ENCODE peak calls at places on chromosomes 4 and X, in eight cellular contexts. V is HFFc6; X is A172; J is stimulated activated CD4-positive, alpha-beta T cell treated with anti-CD3 and anti-CD28 coated beads, Interleukin-2, amount 100 ng/mL, for 24 hours; U is colonic mucosa; P is HCT116; A is DMS153; G is T-helper 9 cell. H is an unnamed sample.

GRCh38 chr4:17385403-17385802 is 126.5 kb downstream of the QDPR start:
- DNase-seq in J (no peak), U (no peak), P (no peak), A (peak), G (no peak), V (peak), X (no peak), H (no peak)

GRCh38 chr4:118112117-118112516 is 77.8 kb downstream of the NDST3 start:
- DNase-seq in U (no peak), X (no peak), J (no peak), A (no peak), P (no peak), G (no peak), V (no peak), H (no peak)

GRCh38 chr4:3433138-3433869 is 8.5 kb upstream of the HGFAC start:
- DNase-seq in J (no peak), X (no peak), U (no peak), G (no peak), P (no peak), V (no peak), A (no peak), H (no peak)

GRCh38 chr4:88382621-88383020 is 4.0 kb downstream of the HERC6 start:
- DNase-seq in P (no peak), V (no peak), X (peak), U (no peak), G (peak), J (peak), A (no peak), H (no peak)

GRCh38 chrX:103258275-103258674 is 3.3 kb upstream of the TCEAL8 start:
- DNase-seq in U (no peak), X (no peak), J (no peak), P (no peak), A (no peak), G (no peak), V (no peak), H (no peak)

GRCh38 chr4:151192556-151193235 is 84.3 kb upstream of the PRSS48 start:
- DNase-seq in U (no peak), P (no peak), V (peak), X (no peak), J (no peak), A (no peak), G (no peak), H (no peak)

GRCh38 chr4:150072906-150073714 is 5.1 kb upstream of the DCLK2 start:
- DNase-seq in P (no peak), U (no peak), X (peak), V (peak), G (no peak), A (no peak), J (no peak), H (no peak)

GRCh38 chr4:138562544-138562961 is 320.4 kb upstream of the SLC7A11 start:
- DNase-seq in J (no peak), U (no peak), G (no peak), P (no peak), X (peak), V (no peak), A (peak), H (no peak)

GRCh38 chrX:45324941-45325340 is 124.3 kb upstream of the DIPK2B start:
- DNase-seq in J (no peak), P (no peak), G (no peak), X (no peak), U (no peak), V (no peak), A (no peak), H (no peak)

GRCh38 chr4:38948551-38948950 is 80.9 kb downstream of the FAM114A1 start:
- DNase-seq in V (peak), G (no peak), P (no peak), A (no peak), J (no peak), X (peak), U (no peak), H (peak)

GRCh38 chr4:82692101-82692780 is 106.4 kb downstream of the SCD5 start:
- DNase-seq in V (no peak), X (no peak), A (no peak), J (no peak), P (no peak), U (no peak), G (no peak), H (no peak)

GRCh38 chrX:86137071-86137470 is 11.2 kb upstream of the DACH2 start:
- DNase-seq in A (no peak), V (peak), X (no peak), J (no peak), U (no peak), P (no peak), G (no peak), H (no peak)

GRCh38 chrX:41189156-41189555 is 103.9 kb downstream of the USP9X start:
- DNase-seq in V (no peak), J (no peak), U (no peak), A (no peak), G (no peak), X (no peak), P (no peak), H (no peak)

GRCh38 chr4:163866728-163867313 is 372.3 kb downstream of the TMA16 start:
- DNase-seq in A (no peak), U (no peak), V (no peak), X (peak), P (no peak), G (no peak), J (no peak), H (peak)

GRCh38 chr4:97892596-97893266 is 250.5 kb downstream of the STPG2 start:
- DNase-seq in G (no peak), P (no peak), A (no peak), J (no peak), V (no peak), X (no peak), U (no peak), H (no peak)

GRCh38 chrX:46811101-46811500 is 25.7 kb upstream of the RP2 start:
- DNase-seq in U (no peak), J (no peak), P (no peak), A (no peak), X (no peak), G (no peak), V (no peak), H (no peak)

GRCh38 chrX:51892921-51893745 is at the start of gene MAGED1:
- DNase-seq in J (peak), A (peak), P (no peak), X (peak), V (peak), G (peak), U (peak), H (peak)

GRCh38 chr4:16692021-16692420 is 206.4 kb downstream of the LDB2 start:
- DNase-seq in X (no peak), P (no peak), A (no peak), U (no peak), G (no peak), J (no peak), V (peak), H (no peak)

GRCh38 chrX:40173662-40174593 is 76.2 kb upstream of the BCOR start:
- DNase-seq in U (peak), P (peak), A (peak), J (peak), V (peak), X (no peak), G (no peak), H (no peak)

GRCh38 chrX:71440401-71440800 is 74.2 kb downstream of the TAF1 start:
- DNase-seq in U (no peak), A (no peak), X (no peak), G (no peak), V (no peak), J (no peak), P (no peak), H (no peak)

GRCh38 chr4:167035390-167035789 is 198.9 kb downstream of the SPOCK3 start:
- DNase-seq in X (no peak), U (no peak), P (no peak), J (no peak), G (no peak), V (no peak), A (no peak), H (no peak)